ENCODE peak calls at places on chromosomes 11 and 22, in five cellular contexts. C is testis, O is tibial nerve, T is stomach, Z is A549. Y is an unnamed sample. For H3K9me3 and H3K4me1, the result is how much of the 10 kb centered on the place peaks cover.

GRCh38 chr11:18752502-18752901 is 26.5 kb upstream of the IGSF22 start:
- DNase-seq in C (no peak), O (no peak), T (no peak), Z (no peak), Y (no peak)

GRCh38 chr11:66880484-66881211 is 23.8 kb downstream of the LRFN4 start:
- DNase-seq in C (no peak), O (no peak), T (peak), Z (no peak), Y (no peak)

GRCh38 chr22:36435516-36436415 is 45.7 kb downstream of the TXN2 start:
- DNase-seq in C (no peak), O (no peak), T (peak), Z (no peak), Y (no peak)

GRCh38 chr11:124329787-124330478 is 9.9 kb upstream of the OR8D2 start:
- DNase-seq in C (no peak), O (no peak), T (no peak), Z (no peak), Y (no peak)

GRCh38 chr11:125079151-125079877 is 16.2 kb downstream of the SLC37A2 start:
- DNase-seq in C (no peak), O (no peak), T (no peak), Z (no peak), Y (no peak)

GRCh38 chr22:37726240-37726887 is 29.5 kb downstream of the TRIOBP start:
- DNase-seq in C (no peak), O (no peak), T (no peak), Z (no peak), Y (no peak)

GRCh38 chr11:117457835-117458234 is 130.2 kb downstream of the CEP164 start:
- DNase-seq in C (no peak), O (no peak), T (no peak), Z (no peak), Y (no peak)

GRCh38 chr22:39519681-39520053 is 695 bp upstream of the ATF4 start:
- DNase-seq in C (peak), O (peak), T (peak), Z (peak), Y (no peak)

GRCh38 chr11:62012451-62013265 is 45.2 kb upstream of the FTH1 start:
- DNase-seq in C (no peak), O (no peak), T (no peak), Z (peak), Y (peak)

GRCh38 chr11:2987881-2988280 is 4.2 kb downstream of the NAP1L4 start:
- DNase-seq in C (no peak), O (no peak), T (no peak), Z (no peak), Y (peak)

GRCh38 chr11:32972781-32973180 is 42.9 kb upstream of the DEPDC7 start:
- DNase-seq in C (no peak), O (no peak), T (no peak), Z (no peak), Y (no peak)

GRCh38 chr11:111938687-111939160 is 1.6 kb downstream of the DIXDC1 start:
- DNase-seq in C (no peak), O (no peak), T (no peak), Z (no peak), Y (peak)

GRCh38 chr11:2933376-2934056 is 4.3 kb upstream of the PHLDA2 start:
- DNase-seq in C (peak), O (no peak), T (peak), Z (peak), Y (no peak)

GRCh38 chr22:46054878-46055158 is 77.9 kb upstream of the WNT7B start:
- DNase-seq in C (no peak), O (no peak), T (no peak), Z (no peak), Y (no peak)

GRCh38 chr11:70483077-70483861 is 84.9 kb downstream of the CTTN start:
- DNase-seq in C (no peak), O (peak), T (peak), Z (peak), Y (peak)

GRCh38 chr22:16963189-16963945 is 44.7 kb downstream of the GAB4 start:
- DNase-seq in C (no peak), O (no peak), T (no peak), Z (no peak), Y (no peak)
- H3K9me3 ChIP-seq in C (under half), O (under half), T (under half), Z (under half), Y (under half)

DNA sequence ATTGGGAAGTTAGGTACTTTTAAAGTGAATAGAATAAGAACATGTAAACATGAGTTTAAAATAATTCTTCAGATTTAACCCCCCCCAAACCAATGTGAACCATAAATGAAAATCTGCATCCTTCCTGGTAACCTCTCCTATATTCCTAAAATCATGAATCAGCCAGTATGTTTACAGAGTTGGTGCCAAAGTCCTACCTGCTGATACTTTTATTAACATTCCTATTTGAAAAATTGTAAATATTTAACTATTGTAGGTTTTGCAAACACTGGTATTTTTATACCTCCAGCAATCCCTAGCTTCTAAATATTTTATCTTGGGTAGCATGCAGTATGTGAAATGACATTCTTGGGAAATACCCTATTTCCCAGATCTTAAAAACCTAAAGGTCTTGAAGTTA is 278.2 kb downstream of the RAB38 start:
- DNase-seq in C (no peak), O (no peak), T (no peak), Z (no peak), Y (no peak)
- H3K4me1 ChIP-seq in C (under half), O (under half), T (under half), Z (under half), Y (under half)

GRCh38 chr11:1572200-1573076 is at the start of gene DUSP8:
- DNase-seq in C (peak), O (peak), T (peak), Z (peak), Y (peak)
- TF ChIP-seq POLR2A in C (no peak), O (peak), T (no peak), Z (no peak), Y (no peak)

GRCh38 chr22:47309476-47309875 is 547.0 kb downstream of the TBC1D22A start:
- DNase-seq in C (no peak), O (no peak), T (no peak), Z (no peak), Y (no peak)
- H3K9me3 ChIP-seq in C (under half), O (under half), T (under half), Z (under half), Y (under half)

GRCh38 chr11:96264364-96264763 is 78.6 kb downstream of the MAML2 start:
- DNase-seq in C (no peak), O (no peak), T (no peak), Z (no peak), Y (no peak)

GRCh38 chr11:96265236-96265737 is 77.7 kb downstream of the MAML2 start:
- DNase-seq in C (no peak), O (no peak), T (no peak), Z (no peak), Y (no peak)

GRCh38 chr11:96260526-96260925 is 82.5 kb downstream of the MAML2 start:
- DNase-seq in C (no peak), O (no peak), T (no peak), Z (no peak), Y (no peak)

GRCh38 chr11:96265972-96266371 is 77.0 kb downstream of the MAML2 start:
- DNase-seq in C (no peak), O (no peak), T (no peak), Z (no peak), Y (no peak)

DNA sequence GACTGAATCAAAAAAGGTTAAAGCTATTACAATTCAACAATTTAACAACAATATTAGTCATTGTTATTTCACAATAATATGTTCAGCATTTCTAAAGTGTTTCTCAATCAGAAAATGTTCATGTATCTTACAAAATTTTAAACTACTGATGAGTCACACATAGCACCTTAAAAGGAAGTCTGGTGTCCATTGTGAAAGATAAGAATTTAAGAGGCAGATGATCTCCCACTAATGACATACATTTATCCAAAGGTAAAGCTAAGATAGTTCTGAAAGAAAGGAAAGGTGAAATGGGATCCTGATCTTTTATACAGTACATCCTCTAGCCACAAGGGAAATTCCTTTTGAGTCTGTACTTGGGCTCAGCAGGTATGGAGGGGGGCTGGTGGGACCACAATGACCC is 79.6 kb downstream of the MAML2 start:
- DNase-seq in C (no peak), O (no peak), T (no peak), Z (peak), Y (no peak)
- H3K4me1 ChIP-seq in C (under half), O (under half), T (under half), Z (under half), Y (under half)

DNA sequence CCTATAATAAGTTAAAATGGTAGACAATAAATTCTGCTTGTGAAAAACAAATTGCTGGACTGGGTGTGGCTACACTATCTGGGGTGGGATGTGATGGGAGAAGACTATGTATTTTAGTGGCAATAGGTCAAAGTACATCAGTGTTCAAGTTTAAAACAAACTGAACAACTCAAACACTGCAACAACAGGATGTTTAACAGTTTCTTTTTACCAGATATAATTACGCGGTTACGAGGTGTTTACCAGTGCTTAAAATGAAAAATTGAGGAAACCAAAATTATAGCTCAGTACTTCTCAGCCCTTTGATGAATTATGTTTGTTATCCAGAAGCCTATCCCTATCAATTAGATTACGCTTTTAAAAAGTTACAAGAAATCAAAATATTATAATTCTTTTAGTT is 3.2 kb downstream of the PRDM10 start:
- DNase-seq in C (no peak), O (no peak), T (no peak), Z (no peak), Y (no peak)
- TF ChIP-seq POLR2A in C (no peak), O (no peak), T (no peak), Z (no peak), Y (no peak)

DNA sequence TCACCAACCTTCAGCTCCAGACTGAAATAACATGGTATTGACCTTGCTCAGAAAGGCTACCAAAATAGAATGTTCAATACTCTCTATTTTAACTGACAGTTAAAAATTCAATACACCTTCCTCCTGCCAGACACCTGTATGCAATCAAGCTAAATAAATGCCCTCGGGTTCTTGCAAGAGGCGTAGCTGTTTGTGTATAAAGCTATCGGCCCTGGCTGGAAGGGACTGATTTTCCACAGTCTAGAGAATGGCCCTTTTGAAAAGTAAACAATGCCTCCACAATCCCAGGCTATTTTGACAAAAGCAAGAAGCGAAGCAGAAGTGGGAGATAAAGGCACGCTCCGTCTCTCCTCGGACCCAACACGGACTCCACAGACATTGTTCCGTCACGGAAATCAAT is 791.2 kb downstream of the BRD1 start:
- DNase-seq in C (no peak), O (no peak), T (no peak), Z (no peak), Y (no peak)
- H3K9me3 ChIP-seq in C (under half), O (under half), T (under half), Z (under half), Y (under half)

DNA sequence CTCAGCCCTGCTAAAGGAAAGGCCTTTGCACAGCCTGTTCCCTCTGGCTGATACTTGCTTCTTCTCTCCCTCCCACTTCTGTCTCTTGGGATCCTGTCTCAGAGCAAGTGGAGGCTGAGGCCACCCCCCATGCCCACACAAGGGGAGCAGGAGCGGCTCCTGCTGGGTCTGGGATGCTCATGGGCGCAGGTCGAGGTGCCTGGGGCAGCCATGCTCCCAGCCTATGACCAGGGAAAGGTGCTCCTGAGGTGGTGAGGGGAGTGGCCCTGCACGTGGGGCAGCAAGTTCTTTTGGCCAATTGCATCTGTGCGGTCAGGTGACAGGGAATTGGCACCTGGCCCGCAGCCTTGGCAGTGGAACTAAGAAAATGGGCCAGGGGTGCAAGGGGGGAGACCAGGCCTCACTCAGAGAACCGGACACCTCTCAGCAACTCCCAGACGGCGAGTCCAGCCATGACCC is 1.5 kb downstream of the MAPK11 start:
- DNase-seq in C (peak), O (no peak), T (peak), Z (no peak), Y (no peak)
- H3K4me1 ChIP-seq in C (under half), O (under half), T (half or more), Z (under half), Y (under half)

GRCh38 chr11:65779919-65780769 is 632 bp downstream of the AP5B1 start:
- DNase-seq in C (peak), O (peak), T (peak), Z (peak), Y (peak)
- TF ChIP-seq POLR2A in C (no peak), O (peak), T (no peak), Z (peak), Y (peak)

GRCh38 chr22:48453751-48454485 is 1373.8 kb downstream of the BRD1 start:
- DNase-seq in C (no peak), O (no peak), T (no peak), Z (no peak), Y (no peak)

GRCh38 chr22:48464246-48464645 is 1363.4 kb downstream of the BRD1 start:
- DNase-seq in C (no peak), O (no peak), T (no peak), Z (no peak), Y (no peak)

GRCh38 chr22:48456449-48456848 is 1371.2 kb downstream of the BRD1 start:
- DNase-seq in C (no peak), O (no peak), T (no peak), Z (no peak), Y (no peak)

GRCh38 chr22:48459859-48460823 is 1367.5 kb downstream of the BRD1 start:
- DNase-seq in C (no peak), O (no peak), T (no peak), Z (no peak), Y (no peak)

DNA sequence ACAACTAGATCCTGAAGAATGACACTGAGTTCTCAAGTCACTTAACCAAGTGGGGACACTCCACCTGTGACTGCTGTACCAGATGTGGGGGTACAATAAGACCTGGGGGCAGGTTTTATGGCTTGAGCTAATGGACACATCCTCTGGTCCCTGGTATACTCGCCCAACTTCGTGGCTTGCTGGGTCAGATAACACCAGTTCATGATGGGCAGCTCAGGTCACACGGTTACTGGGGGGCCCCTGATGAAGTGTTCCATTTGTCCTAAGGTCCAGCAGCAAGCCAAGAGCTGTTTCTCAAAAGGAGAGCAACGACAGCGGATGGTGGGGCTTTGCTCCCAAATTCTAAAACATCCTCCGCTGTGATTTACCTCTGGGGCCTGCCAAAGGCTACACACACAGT is 1368.4 kb downstream of the BRD1 start:
- DNase-seq in C (no peak), O (no peak), T (no peak), Z (no peak), Y (no peak)
- H3K9me3 ChIP-seq in C (under half), O (under half), T (under half), Z (under half), Y (under half)